ENCODE peak calls at places on chromosomes 16 and 17, in five cellular contexts. O is HepG2, N is OCI-LY7, A is mucosa of descending colon, M is pancreas. S is an unnamed sample.

GRCh38 chr16:81693467-81694303 is 85.4 kb upstream of the PLCG2 start:
- DNase-seq in O (no peak), M (no peak), N (no peak), A (no peak), S (no peak)

GRCh38 chr17:66542183-66542966 is 240.0 kb downstream of the PRKCA start:
- DNase-seq in N (peak; percentile 59), A (no peak), M (no peak), O (no peak), S (no peak)

GRCh38 chr17:8685396-8685795 is 54.9 kb upstream of the MYH10 start:
- DNase-seq in N (no peak), M (no peak), A (no peak), O (no peak), S (no peak)

GRCh38 chr17:7133424-7133823 is 18.8 kb upstream of the ASGR2 start:
- DNase-seq in A (no peak), M (no peak), N (peak; percentile 46), O (peak; percentile 74), S (peak; percentile 43)

GRCh38 chr17:7632492-7632894 is 2.6 kb downstream of the SHBG start:
- DNase-seq in M (peak; percentile 46), O (no peak), N (peak; percentile 62), A (no peak), S (no peak)

GRCh38 chr16:9647981-9648701 is 534.1 kb downstream of the GRIN2A start:
- DNase-seq in O (peak; percentile 57), M (no peak), N (peak; percentile 22), A (no peak), S (peak; percentile 69)

GRCh38 chr16:57505169-57505568 is 18.9 kb upstream of the DOK4 start:
- DNase-seq in O (no peak), A (no peak), N (no peak), M (no peak), S (peak; percentile 3)

GRCh38 chr16:51884773-51885172 is 662.2 kb downstream of the TOX3 start:
- DNase-seq in A (no peak), M (no peak), N (no peak), O (no peak), S (no peak)

GRCh38 chr17:10114931-10115535 is 83.4 kb downstream of the GAS7 start:
- DNase-seq in A (peak; percentile 91), O (no peak), M (peak; percentile 54), N (peak; percentile 4), S (peak; percentile 91)

GRCh38 chr17:68600881-68601564 is at the start of gene FAM20A:
- DNase-seq in M (peak; percentile 56), N (no peak), A (peak; percentile 60), O (no peak), S (peak; percentile 79)

GRCh38 chr16:53948326-53948725 is 244.4 kb downstream of the FTO start:
- DNase-seq in N (no peak), M (no peak), O (no peak), A (no peak), S (no peak)

GRCh38 chr17:45238155-45238774 is 16.6 kb downstream of the FMNL1 start:
- DNase-seq in A (peak; percentile 43), N (no peak), O (no peak), M (no peak), S (no peak)

GRCh38 chr17:78677303-78678219 is 100.4 kb upstream of the DNAH17 start:
- DNase-seq in M (no peak), N (no peak), A (no peak), O (peak; percentile 61), S (no peak)

GRCh38 chr17:67503184-67503583 is 126.1 kb downstream of the PITPNC1 start:
- DNase-seq in N (no peak), A (no peak), O (no peak), M (peak; percentile 81), S (no peak)

GRCh38 chr16:87332150-87332549 is 15.0 kb upstream of the C16orf95 start:
- DNase-seq in M (peak; percentile 38), N (no peak), A (no peak), O (no peak), S (no peak)

GRCh38 chr17:48074322-48075054 is 26.3 kb downstream of the NFE2L1 start:
- DNase-seq in M (peak; percentile 70), O (peak; percentile 75), A (no peak), N (peak; percentile 75), S (peak; percentile 86)

GRCh38 chr17:30805944-30806456 is 18.5 kb downstream of the CRLF3 start:
- DNase-seq in A (no peak), N (no peak), M (no peak), O (no peak), S (no peak)
- TF ChIP-seq CTCF in A (no peak), N (peak; percentile 77), M (no peak), O (no peak), S (no peak)

GRCh38 chr16:4613636-4614570 is 785 bp downstream of the UBALD1 start:
- DNase-seq in O (peak; percentile 42), N (peak; percentile 28), M (peak; percentile 67), A (no peak), S (peak; percentile 68)

GRCh38 chr16:4612977-4613635 is 1.6 kb downstream of the UBALD1 start:
- DNase-seq in O (no peak), N (no peak), M (no peak), A (no peak), S (no peak)

GRCh38 chr16:4616047-4616811 is 1.5 kb upstream of the UBALD1 start:
- DNase-seq in M (peak; percentile 99), A (peak; percentile 100), O (peak; percentile 100), N (peak; percentile 100), S (peak; percentile 100)

GRCh38 chr16:4615389-4616046 is 830 bp upstream of the UBALD1 start:
- DNase-seq in O (no peak), M (peak; percentile 74), A (peak; percentile 83), N (peak; percentile 36), S (no peak)

DNA sequence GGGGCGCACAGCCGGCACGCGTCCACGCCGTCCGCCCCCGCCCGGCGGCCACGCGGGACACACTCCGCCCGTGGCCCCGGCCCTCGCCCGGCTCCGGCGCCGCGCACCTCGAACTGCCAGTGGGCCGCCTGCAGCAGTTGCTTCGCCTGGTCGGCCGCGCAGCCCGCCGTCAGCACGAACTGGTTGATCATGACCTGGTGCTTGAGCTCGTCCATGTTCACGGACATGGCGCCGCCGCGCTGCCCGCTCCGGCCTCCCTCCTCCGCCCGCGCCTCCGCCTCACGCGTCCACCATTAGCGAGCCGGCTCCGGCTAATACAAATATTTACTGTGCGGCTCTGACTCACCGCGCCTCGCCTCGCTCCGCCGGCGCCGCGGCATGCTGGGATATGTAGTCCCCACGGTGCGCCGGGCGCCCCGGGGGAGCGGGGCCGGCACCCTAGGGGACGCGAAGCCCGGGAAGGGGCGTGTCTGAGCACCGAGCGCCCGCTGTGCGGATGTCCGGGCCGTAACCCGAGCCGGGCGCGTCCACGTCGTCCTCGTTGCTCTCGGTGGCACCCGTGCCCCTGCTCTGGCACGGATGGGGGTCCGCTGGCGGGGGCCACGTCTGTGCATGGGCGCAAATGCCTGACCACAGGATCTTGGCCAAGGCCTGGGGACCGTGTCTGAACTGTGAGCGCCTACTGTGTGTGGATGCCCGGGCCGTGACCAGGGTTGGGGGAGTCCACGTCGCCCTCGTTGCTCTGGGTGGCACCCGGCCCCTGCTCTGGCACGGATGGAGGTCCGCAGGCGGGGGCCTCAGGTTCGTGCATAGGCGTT is at the start of gene UBALD1:
- DNase-seq in O (peak; percentile 87), A (peak; percentile 93), M (peak; percentile 91), N (peak; percentile 91), S (peak; percentile 96)
- TF ChIP-seq CTCF in O (no peak), A (no peak), M (no peak), N (no peak), S (no peak)

DNA sequence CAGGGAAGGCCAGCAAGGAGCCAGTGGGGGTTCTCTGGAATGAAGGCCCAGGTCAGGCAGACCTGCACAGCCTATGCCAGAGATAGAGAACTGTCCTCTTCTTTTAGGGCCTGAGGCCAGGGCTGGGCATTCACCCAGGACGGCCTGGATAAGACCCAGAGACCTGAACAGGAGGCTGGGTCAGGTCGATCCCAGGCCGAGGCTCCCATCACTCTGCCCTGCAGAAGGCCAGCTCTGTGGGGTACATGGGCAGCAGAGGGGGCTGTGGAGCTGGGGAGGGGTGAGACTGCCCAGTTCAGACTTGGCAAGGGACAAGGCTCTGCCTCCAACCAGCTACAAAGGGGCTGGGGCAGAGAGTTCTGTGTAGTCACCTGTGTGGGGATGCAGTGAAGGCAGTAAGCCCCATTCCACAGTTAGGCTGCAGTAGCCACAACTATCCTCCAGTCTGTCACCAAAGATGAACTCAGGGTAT is 14.6 kb downstream of the HSD11B2 start:
- DNase-seq in M (peak; percentile 63), N (no peak), A (no peak), O (peak; percentile 52), S (no peak)
- TF ChIP-seq CTCF in M (no peak), N (peak; percentile 11), A (no peak), O (peak; percentile 67), S (no peak)

DNA sequence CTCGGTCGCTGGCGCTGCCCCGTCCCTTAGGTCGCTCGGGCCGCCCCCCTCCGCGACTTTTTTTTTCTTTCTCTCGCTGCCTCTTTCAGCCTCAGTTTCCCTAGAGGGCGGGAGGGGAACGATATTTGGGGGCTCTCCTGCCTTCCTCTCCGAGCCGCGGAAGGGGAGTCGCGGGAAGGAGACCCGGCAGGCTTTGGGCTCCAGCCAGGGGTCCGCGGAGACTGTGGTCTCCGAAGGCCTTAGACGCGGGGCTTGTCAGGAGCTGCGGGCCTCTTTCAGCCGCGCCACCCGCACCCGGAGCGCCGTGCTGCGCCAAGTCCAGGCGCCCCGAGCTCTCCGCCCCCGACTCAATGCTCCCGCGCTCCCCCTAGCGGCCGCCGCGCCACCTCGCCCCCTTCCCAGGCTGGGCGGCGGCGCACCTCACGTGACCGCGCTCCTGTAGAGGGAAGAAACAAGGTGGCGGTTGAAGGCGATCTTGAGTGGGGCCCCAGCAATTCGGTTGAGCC is at the start of gene LRRC37B:
- DNase-seq in A (peak; percentile 92), M (peak; percentile 87), O (peak; percentile 68), N (peak; percentile 87), S (peak; percentile 93)
- TF ChIP-seq CTCF in A (peak; percentile 95), M (peak; percentile 97), O (peak; percentile 94), N (peak; percentile 82), S (peak; percentile 98)

DNA sequence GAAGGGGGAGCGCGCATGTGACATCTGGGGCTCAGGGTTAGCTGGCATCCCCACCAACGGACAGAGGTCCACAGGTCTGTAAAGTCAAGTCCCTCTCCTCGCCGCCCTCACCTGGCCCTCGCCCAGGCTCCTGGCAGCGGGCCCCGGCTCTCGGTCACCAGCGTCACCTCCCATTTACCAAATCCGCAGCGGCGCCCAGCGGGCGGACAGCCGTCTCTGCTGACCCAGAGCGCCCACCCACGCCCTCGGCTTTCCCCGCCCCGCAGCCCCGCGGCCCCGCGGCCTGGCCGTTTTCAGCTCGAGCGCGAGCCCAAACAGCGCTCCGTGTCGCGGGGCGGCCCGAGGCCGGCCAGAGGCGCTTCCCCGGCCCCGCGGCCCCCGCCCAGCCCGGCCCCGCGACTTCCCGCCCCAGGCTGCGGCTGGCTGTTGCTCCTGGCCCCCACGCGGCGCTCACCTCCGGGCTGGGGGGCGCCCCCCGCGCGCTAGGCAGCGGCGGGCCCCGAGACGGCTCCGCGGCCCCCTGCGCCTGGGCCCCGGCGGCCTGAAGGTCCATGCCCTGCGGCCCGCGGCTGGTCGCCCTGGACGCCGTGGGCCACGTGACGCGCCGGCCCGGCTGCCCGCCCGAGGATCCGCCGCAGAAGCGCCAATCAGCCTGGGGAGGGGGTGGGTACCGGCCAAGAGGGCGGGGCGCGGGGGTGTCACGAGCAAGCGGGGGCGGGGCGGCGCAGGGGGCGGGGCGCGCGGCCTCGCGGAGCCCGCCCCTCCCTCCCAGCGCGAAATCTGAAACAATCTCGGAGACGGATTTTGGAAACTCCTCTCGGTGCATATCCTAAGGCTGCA is at the start of gene COPRS:
- DNase-seq in M (peak; percentile 95), N (peak; percentile 88), O (peak; percentile 64), A (peak; percentile 92), S (peak; percentile 95)
- TF ChIP-seq CTCF in M (no peak), N (no peak), O (peak; percentile 53), A (no peak), S (peak; percentile 26)